ENCODE peak calls at places on chromosomes 5 and 9, in seven cellular contexts. Q is GM12878; H is mammary epithelial cell; I is dorsolateral prefrontal cortex; E is CD8-positive, alpha-beta T cell; U is sigmoid colon; R is heart left ventricle. N is an unnamed sample. For H3K27me3, the result is how much of the 10 kb centered on the place peaks cover.

GRCh38 chr5:72041643-72042042 is 65.6 kb upstream of the MAP1B start:
- DNase-seq in Q (no peak), H (no peak), I (no peak), E (no peak), U (no peak), R (no peak), N (no peak)

GRCh38 chr5:103010120-103010666 is 109.7 kb downstream of the GIN1 start:
- DNase-seq in Q (no peak), H (no peak), I (no peak), E (no peak), U (no peak), R (no peak), N (no peak)

GRCh38 chr9:136399176-136400037 is 563 bp downstream of the SNAPC4 start:
- DNase-seq in Q (no peak), H (peak), I (no peak), E (no peak), U (no peak), R (no peak), N (no peak)

GRCh38 chr9:8014987-8015682 is 215.6 kb upstream of the DMAC1 start:
- DNase-seq in Q (no peak), H (no peak), I (no peak), E (no peak), U (no peak), R (no peak), N (no peak)

GRCh38 chr9:93261735-93262523 is 78.0 kb downstream of the WNK2 start:
- DNase-seq in Q (no peak), H (no peak), I (no peak), E (peak), U (peak), R (no peak), N (no peak)

GRCh38 chr9:136151214-136151804 is 32.6 kb upstream of the TMEM250 start:
- DNase-seq in Q (no peak), H (no peak), I (no peak), E (no peak), U (no peak), R (no peak), N (no peak)

GRCh38 chr5:14914603-14915277 is 43.2 kb upstream of the ANKH start:
- DNase-seq in Q (no peak), H (peak), I (no peak), E (no peak), U (no peak), R (no peak), N (no peak)

GRCh38 chr5:62127098-62127736 is 178.8 kb upstream of the KIF2A start:
- DNase-seq in Q (no peak), H (no peak), I (no peak), E (no peak), U (no peak), R (no peak), N (no peak)

GRCh38 chr5:159620853-159621540 is 290.7 kb upstream of the IL12B start:
- DNase-seq in Q (no peak), H (peak), I (no peak), E (no peak), U (no peak), R (no peak), N (no peak)

GRCh38 chr5:17012289-17012688 is 76.2 kb upstream of the MYO10 start:
- DNase-seq in Q (no peak), H (peak), I (no peak), E (no peak), U (no peak), R (no peak), N (peak)

GRCh38 chr9:18405240-18405639 is 68.7 kb upstream of the ADAMTSL1 start:
- DNase-seq in Q (no peak), H (peak), I (no peak), E (no peak), U (no peak), R (no peak), N (no peak)

GRCh38 chr9:83280790-83281189 is 217.8 kb upstream of the RASEF start:
- DNase-seq in Q (no peak), H (no peak), I (no peak), E (no peak), U (no peak), R (no peak), N (no peak)

GRCh38 chr9:83281306-83282255 is 218.6 kb upstream of the RASEF start:
- DNase-seq in Q (no peak), H (peak), I (no peak), E (no peak), U (no peak), R (peak), N (peak)

GRCh38 chr9:83284766-83285165 is 221.8 kb upstream of the RASEF start:
- DNase-seq in Q (no peak), H (no peak), I (no peak), E (no peak), U (no peak), R (no peak), N (no peak)

GRCh38 chr9:83283528-83283927 is 220.6 kb upstream of the RASEF start:
- DNase-seq in Q (no peak), H (no peak), I (no peak), E (no peak), U (no peak), R (no peak), N (no peak)

DNA sequence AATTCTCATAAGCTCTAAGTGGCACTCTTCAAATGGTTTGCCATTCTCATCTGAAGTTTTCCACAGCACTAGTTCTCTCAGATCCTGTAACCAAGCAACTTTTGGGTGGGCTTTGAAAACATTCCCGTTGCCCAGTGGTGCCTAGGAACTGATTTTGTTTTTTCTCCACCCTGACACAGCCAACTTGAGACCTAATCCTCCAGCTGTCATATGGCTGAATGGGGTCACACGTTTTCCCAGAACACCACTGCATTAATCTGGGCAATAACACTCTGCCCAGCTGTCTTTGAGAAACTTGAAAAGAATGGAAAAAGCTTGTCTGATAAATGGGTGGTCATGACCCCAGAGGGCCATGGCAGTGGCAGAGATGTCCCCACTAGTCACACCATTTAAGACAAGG is 222.9 kb upstream of the RASEF start:
- DNase-seq in Q (no peak), H (no peak), I (no peak), E (no peak), U (no peak), R (no peak), N (no peak)
- H3K4me3 ChIP-seq in Q (no peak), H (no peak), I (no peak), E (no peak), U (no peak), R (no peak), N (no peak)

DNA sequence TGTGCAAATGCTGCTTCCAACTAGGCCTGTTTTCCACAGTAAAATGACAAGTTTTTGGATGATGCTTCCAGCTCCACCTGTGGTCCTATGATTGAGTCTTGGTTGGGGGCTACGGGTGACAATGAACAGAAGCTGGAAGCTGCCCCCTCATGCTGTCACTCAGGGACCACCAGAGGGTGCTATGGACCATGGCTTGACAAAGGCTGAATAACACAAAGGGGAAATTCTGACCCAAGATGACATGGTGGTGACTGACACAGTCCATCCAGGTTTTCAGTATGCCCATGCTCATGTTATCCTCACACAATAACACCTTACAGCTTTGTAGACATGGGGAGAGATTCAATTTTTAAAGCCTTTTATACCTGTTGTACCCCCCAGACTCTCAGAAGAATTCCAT is 23.9 kb upstream of the SAP30L start:
- DNase-seq in Q (no peak), H (no peak), I (no peak), E (no peak), U (no peak), R (no peak), N (no peak)
- TF ChIP-seq CTCF in Q (peak), H (peak), I (peak), E (no peak), U (no peak), R (peak), N (peak)

GRCh38 chr9:130495067-130495466 is 50.3 kb downstream of the ASS1 start:
- DNase-seq in Q (no peak), H (no peak), I (no peak), E (no peak), U (no peak), R (no peak), N (no peak)
- H3K27me3 ChIP-seq in Q (under half), H (under half), I (under half), E (under half), U (under half), R (under half), N (under half)

GRCh38 chr5:3186711-3187450 is 408.8 kb upstream of the IRX1 start:
- DNase-seq in Q (no peak), H (no peak), I (no peak), E (no peak), U (no peak), R (no peak), N (no peak)

GRCh38 chr5:3187846-3188425 is 407.7 kb upstream of the IRX1 start:
- DNase-seq in Q (no peak), H (no peak), I (no peak), E (no peak), U (no peak), R (no peak), N (no peak)

GRCh38 chr5:3182477-3182876 is 413.2 kb upstream of the IRX1 start:
- DNase-seq in Q (no peak), H (no peak), I (no peak), E (no peak), U (no peak), R (no peak), N (no peak)

GRCh38 chr5:3181641-3182040 is 414.0 kb upstream of the IRX1 start:
- DNase-seq in Q (no peak), H (no peak), I (no peak), E (no peak), U (no peak), R (no peak), N (no peak)

DNA sequence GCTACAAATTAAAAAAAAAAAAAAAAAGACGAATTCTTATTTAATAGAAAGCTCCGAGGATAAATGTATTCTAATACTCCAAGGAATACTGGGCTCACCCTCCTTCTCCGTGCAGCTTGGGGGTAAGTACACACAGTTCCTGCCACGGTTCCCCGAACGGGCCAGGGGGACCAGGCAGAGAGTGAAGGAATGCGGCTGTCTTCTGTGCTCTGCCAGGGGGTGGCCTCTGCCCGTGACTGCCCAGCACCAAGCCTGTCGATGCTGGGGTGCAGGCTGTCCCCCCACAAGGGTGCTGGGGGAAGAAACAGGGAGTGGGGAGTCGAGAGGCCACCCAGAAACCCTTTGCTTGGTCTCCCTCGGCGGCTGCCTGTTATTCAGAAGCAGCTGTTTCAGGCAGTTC is 410.1 kb upstream of the IRX1 start:
- DNase-seq in Q (no peak), H (no peak), I (no peak), E (no peak), U (no peak), R (no peak), N (no peak)
- H3K4me3 ChIP-seq in Q (no peak), H (no peak), I (no peak), E (no peak), U (no peak), R (no peak), N (no peak)

DNA sequence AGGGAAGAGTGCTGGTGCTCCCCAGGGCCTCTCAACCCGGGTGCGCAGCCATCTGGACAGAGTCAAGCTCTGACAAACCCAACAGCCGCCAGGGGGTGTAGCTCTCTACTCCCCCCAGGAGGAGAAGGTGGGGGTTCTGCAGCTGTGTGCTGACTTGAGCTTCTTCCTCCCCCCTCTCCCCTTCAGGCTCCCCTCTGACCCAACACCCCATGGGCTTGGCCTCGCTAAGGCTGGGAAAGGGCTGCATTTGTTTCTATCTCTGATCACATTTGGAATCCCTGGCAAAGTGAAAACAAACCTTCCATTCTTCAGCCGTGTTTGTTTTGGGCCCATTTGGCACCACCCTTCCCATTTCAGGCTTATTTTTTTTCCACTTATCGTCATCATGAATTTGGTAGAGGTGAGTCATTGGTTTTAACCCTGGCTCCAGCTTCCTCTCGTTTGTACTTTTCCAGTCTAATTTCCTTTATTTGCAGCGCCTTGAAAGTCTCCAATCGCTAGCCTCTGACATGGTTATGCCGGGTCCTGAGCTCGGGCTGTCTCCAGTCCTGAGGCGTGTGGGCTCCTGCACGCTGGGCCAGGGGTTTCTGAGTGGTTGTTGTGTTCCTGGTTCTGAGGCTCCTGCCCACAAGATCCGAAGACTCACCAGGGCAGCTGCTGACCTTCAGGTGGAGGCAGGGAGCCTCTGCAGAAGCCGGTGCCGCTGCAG is 36.1 kb downstream of the DAP start:
- DNase-seq in Q (no peak), H (peak), I (no peak), E (no peak), U (peak), R (peak), N (peak)
- TF ChIP-seq CTCF in Q (peak), H (no peak), I (peak), E (no peak), U (no peak), R (peak), N (no peak)

DNA sequence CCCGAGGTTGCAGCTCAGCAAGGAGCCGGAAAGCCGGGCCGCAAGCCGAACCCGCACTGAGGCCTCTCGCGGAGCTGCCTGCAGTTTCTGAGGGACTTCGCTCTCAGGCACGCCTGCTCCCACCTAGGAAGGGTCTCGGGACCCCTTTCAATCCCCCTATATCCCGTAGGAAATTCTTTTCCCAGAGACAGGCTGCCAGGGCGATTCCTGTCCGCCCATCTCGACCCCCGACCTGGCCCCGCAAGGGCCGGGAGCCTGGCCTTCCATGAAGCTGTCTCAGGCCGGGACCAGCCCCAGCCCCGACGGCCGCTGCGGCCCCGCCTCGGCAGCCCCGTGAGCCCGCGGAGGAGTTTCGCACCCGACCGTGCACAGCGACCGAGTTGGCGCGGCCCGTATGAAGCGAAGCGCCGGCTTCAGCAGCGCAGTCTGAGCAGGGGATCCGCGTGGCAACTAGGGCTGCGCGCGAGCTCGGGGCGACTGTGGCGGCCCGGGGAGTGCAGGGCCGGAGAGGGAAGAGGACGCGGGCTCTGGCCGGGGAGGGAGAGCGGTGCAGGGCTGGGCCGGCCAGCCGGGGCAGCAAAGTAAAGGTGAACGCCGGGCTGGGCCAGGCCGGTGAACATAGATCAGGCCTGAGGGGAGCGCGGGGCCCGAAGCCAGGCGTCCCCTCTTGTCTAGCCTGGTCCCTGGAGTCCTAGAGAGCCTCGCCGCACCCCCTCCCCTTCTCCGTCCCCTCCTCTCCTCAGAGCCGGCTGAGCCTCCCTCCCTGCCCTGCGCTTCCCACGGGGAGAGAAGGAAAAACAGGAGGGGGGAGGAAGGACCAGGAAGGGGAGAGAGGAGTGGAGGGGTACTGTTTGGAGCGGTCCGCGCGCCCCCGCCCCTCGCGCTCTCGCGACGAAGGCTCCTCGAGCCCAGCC is 879 bp upstream of the PRDM12 start:
- DNase-seq in Q (no peak), H (no peak), I (no peak), E (no peak), U (no peak), R (no peak), N (no peak)
- H3K27me3 ChIP-seq in Q (under half), H (half or more), I (half or more), E (under half), U (half or more), R (half or more), N (half or more)

GRCh38 chr5:123659495-123659894 is 147.5 kb downstream of the CSNK1G3 start:
- DNase-seq in Q (no peak), H (no peak), I (no peak), E (no peak), U (no peak), R (no peak), N (no peak)

GRCh38 chr5:123665822-123666371 is 153.9 kb downstream of the CSNK1G3 start:
- DNase-seq in Q (no peak), H (no peak), I (no peak), E (no peak), U (no peak), R (no peak), N (no peak)

GRCh38 chr5:123659006-123659405 is 147.0 kb downstream of the CSNK1G3 start:
- DNase-seq in Q (no peak), H (no peak), I (no peak), E (no peak), U (no peak), R (no peak), N (no peak)

DNA sequence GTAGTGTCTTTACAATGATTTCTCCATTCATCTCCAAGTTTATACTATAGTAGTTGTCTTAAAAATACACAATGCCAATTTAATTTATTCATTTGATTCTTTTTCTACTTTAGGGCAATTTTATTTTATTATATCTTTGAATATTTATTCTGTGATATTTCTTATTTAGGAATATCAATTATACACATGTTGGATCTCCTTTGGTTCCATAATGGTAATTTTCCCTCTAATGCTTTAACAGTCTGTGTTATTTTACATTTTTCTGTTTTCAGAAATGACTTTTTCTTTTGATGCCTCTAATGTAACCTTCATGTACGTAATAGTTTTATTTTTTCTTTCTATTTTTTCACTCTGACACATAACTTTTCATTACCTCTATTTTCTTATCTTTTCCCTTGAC is 153.0 kb downstream of the CSNK1G3 start:
- DNase-seq in Q (no peak), H (no peak), I (no peak), E (no peak), U (no peak), R (no peak), N (no peak)
- H3K4me3 ChIP-seq in Q (no peak), H (no peak), I (no peak), E (no peak), U (no peak), R (no peak), N (no peak)